ENCODE peak calls at places on chromosomes 16 and 17, in four cellular contexts. J, Z, O and G are unnamed samples.

GRCh38 chr16:6335072-6335471 is 997.6 kb upstream of the RBFOX1 start:
- DNase-seq in J (peak; percentile 51), Z (no peak), O (no peak), G (no peak)

GRCh38 chr17:18039535-18040286 is 503 bp downstream of the GID4 start:
- DNase-seq in J (no peak), Z (no peak), O (no peak), G (no peak)

GRCh38 chr16:31344712-31345111 is 10.3 kb upstream of the ITGAX start:
- DNase-seq in J (no peak), Z (peak; percentile 8), O (peak; percentile 62), G (no peak)

GRCh38 chr17:81383504-81384421 is 11.5 kb upstream of the BAHCC1 start:
- DNase-seq in J (no peak), Z (no peak), O (no peak), G (no peak)

GRCh38 chr16:60295451-60295850 is 1561.3 kb upstream of the GOT2 start:
- DNase-seq in J (no peak), Z (no peak), O (no peak), G (no peak)

GRCh38 chr16:81519298-81520150 is 74.9 kb downstream of the CMIP start:
- DNase-seq in J (no peak), Z (no peak), O (peak; percentile 49), G (no peak)

GRCh38 chr17:29048440-29049360 is 5.8 kb downstream of the PIPOX start:
- DNase-seq in J (no peak), Z (no peak), O (no peak), G (no peak)

GRCh38 chr16:82801361-82801760 is 174.6 kb downstream of the CDH13 start:
- DNase-seq in J (no peak), Z (no peak), O (no peak), G (no peak)

GRCh38 chr16:46920402-46921068 is 36.4 kb downstream of the GPT2 start:
- DNase-seq in J (no peak), Z (peak; percentile 35), O (no peak), G (peak; percentile 10)

GRCh38 chr17:19744922-19745757 is 3.0 kb downstream of the ALDH3A1 start:
- DNase-seq in J (peak; percentile 45), Z (no peak), O (no peak), G (peak; percentile 61)

GRCh38 chr16:2775765-2776499 is 1.1 kb downstream of the ELOB start:
- DNase-seq in J (no peak), Z (no peak), O (no peak), G (no peak)

GRCh38 chr17:67479119-67479517 is 102.0 kb downstream of the PITPNC1 start:
- DNase-seq in J (no peak), Z (no peak), O (no peak), G (no peak)

GRCh38 chr17:4658478-4659305 is 17.2 kb upstream of the ALOX15 start:
- DNase-seq in J (peak; percentile 80), Z (no peak), O (no peak), G (no peak)

GRCh38 chr16:51374346-51374745 is 223.3 kb upstream of the SALL1 start:
- DNase-seq in J (no peak), Z (no peak), O (no peak), G (no peak)

GRCh38 chr16:49274936-49275730 is 6.5 kb downstream of the CBLN1 start:
- DNase-seq in J (no peak), Z (no peak), O (no peak), G (no peak)

GRCh38 chr17:15966183-15966878 is 21.4 kb downstream of the ADORA2B start:
- DNase-seq in J (no peak), Z (peak; percentile 90), O (no peak), G (no peak)

GRCh38 chr17:8965394-8966168 is at the start of gene PIK3R5:
- DNase-seq in J (peak; percentile 77), Z (no peak), O (no peak), G (no peak)

GRCh38 chr17:77440571-77440981 is 299.8 kb downstream of the SEC14L1 start:
- DNase-seq in J (no peak), Z (no peak), O (no peak), G (no peak)

GRCh38 chr17:21202512-21202911 is 11.4 kb downstream of the TMEM11 start:
- DNase-seq in J (no peak), Z (no peak), O (no peak), G (no peak)

GRCh38 chr17:60554377-60554788 is 28.3 kb upstream of the APPBP2 start:
- DNase-seq in J (no peak), Z (no peak), O (no peak), G (no peak)

GRCh38 chr17:30600830-30601494 is 123.8 kb downstream of the GOSR1 start:
- DNase-seq in J (no peak), Z (no peak), O (no peak), G (no peak)

GRCh38 chr17:30605027-30605426 is 127.8 kb downstream of the GOSR1 start:
- DNase-seq in J (no peak), Z (no peak), O (no peak), G (no peak)

GRCh38 chr17:30599424-30600061 is 122.3 kb downstream of the GOSR1 start:
- DNase-seq in J (no peak), Z (no peak), O (peak; percentile 7), G (no peak)

GRCh38 chr17:30597776-30598288 is 120.6 kb downstream of the GOSR1 start:
- DNase-seq in J (no peak), Z (peak; percentile 21), O (no peak), G (no peak)

GRCh38 chr17:30600062-30600829 is 123.0 kb downstream of the GOSR1 start:
- DNase-seq in J (no peak), Z (peak; percentile 64), O (peak; percentile 38), G (peak; percentile 59)
- TF ChIP-seq REST in J (no peak), Z (no peak), O (peak; percentile 13), G (no peak)

GRCh38 chr16:10967981-10968380 is 23.6 kb downstream of the CLEC16A start:
- DNase-seq in J (no peak), Z (no peak), O (no peak), G (no peak)
- TF ChIP-seq SP1 in J (no peak), Z (no peak), O (no peak), G (no peak)

DNA sequence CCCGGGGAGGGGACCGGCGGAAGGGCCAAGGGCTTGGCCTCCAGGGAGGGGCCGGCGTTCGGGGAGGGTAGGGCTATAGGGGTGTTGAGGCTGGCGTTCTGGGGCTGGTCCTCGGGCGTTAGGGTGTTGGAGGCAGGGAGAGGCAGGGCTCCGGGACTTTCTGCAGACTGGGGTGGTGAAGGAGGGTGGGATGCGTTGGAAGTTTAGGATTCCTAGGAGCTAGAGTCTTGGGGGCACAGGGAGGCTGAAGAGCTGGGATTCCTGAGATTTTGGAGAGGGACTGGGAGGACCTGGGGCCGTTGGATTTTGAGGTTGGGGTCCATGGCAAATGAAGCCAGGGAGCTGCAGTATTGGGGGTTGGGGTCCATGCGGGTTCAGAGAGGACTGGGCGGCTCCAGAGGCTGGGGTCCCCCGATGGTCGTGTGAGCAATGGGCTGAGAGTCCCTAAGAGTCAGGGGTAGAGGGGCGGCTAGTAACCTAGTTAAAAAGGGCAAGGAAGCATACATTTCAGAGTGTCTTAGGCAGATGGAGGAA is 740 bp downstream of the NFATC2IP start:
- DNase-seq in J (no peak), Z (no peak), O (no peak), G (no peak)
- H2AFZ ChIP-seq in J (peak overlapping the region; percentile 83), Z (no peak overlapping the region), O (peak overlapping the region; percentile 79), G (no peak overlapping the region)

DNA sequence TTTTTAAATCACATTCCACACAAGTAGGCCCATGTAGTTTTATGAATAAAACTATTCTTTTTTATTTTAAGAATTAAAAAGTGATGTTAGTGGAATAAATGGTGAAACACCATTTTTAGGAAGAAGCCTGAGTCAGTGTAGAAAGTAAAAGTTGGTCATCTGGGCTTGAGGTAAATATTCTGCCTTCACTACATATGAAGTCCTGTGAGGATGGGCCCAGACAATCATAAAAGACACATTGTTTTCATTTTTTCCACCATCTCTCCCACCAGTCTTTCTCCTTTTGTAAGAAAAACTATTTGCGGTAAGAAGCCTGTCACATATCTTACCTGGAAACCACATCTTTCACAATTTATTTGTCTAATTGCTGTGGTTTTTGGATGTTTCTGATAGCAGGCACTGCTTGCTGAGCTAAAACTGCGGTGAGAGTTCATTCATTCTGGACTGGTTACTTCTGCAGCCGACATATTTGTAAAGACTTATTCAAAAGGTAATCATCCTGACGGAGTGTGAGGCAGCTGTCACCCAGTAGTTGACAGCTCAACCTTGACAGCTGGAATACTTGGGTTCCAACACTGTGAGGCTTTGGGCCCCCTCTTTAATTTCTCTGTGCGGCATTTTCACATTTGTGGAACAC is 10.6 kb upstream of the RFFL start:
- DNase-seq in J (no peak), Z (peak; percentile 69), O (no peak), G (no peak)
- TF ChIP-seq REST in J (no peak), Z (no peak), O (no peak), G (no peak)

DNA sequence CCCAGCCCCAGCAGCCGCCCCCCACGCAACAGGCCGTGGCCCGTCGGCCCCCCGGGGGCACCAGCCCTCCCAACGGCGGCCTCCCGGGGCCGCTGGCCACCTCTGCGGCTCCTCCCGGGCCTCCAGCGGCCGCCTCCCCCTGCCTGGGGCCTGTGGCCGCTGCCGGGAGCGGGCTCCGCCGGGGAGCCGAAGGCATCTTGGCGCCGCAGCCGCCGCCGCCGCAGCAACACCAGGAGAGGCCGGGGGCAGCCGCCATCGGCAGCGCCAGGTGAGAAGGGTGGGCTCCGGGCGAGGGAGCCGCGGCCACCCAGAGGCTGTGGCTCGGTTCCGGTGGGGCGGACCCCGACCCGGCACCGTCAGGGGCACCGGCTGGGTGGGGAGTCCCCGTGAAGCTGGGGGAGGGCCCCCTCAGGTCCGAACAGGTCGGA is 506 bp downstream of the ATXN2L start:
- DNase-seq in J (no peak), Z (no peak), O (no peak), G (no peak)
- TF ChIP-seq SP1 in J (no peak), Z (no peak), O (no peak), G (no peak)

GRCh38 chr17:79930077-79930785 is 91.0 kb upstream of the CBX4 start:
- DNase-seq in J (no peak), Z (no peak), O (no peak), G (no peak)
- H2AFZ ChIP-seq in J (no peak overlapping the region), Z (no peak overlapping the region), O (no peak overlapping the region), G (no peak overlapping the region)